ENCODE peak calls at places on chromosomes 11 and 22, in four cellular contexts. One of them, this sample, is unnamed.

GRCh38 chr11:94544832-94545640 is 1.3 kb downstream of the FUT4 start:
- DNase-seq in HCT116: no peak
- DNase-seq in K562: no peak
- DNase-seq in HepG2: no peak
- DNase-seq in this sample: no peak

GRCh38 chr11:57197762-57198161 is 16.0 kb downstream of the LRRC55 start:
- DNase-seq in HCT116: no peak
- DNase-seq in K562: no peak
- DNase-seq in HepG2: no peak
- DNase-seq in this sample: no peak

GRCh38 chr11:69950120-69950519 is 128.0 kb upstream of the ANO1 start:
- DNase-seq in HCT116: peak
- DNase-seq in K562: peak
- DNase-seq in HepG2: peak
- DNase-seq in this sample: no peak

GRCh38 chr22:46803031-46803880 is 40.8 kb downstream of the TBC1D22A start:
- DNase-seq in HCT116: peak
- DNase-seq in K562: peak
- DNase-seq in HepG2: peak
- DNase-seq in this sample: peak

GRCh38 chr22:45772726-45773125 is 101.1 kb downstream of the ATXN10 start:
- DNase-seq in HCT116: no peak
- DNase-seq in K562: no peak
- DNase-seq in HepG2: no peak
- DNase-seq in this sample: no peak

GRCh38 chr22:35308480-35308945 is 8.8 kb downstream of the TOM1 start:
- DNase-seq in HCT116: no peak
- DNase-seq in K562: no peak
- DNase-seq in HepG2: no peak
- DNase-seq in this sample: no peak

GRCh38 chr11:59097113-59097708 is 9.8 kb upstream of the FAM111B start:
- DNase-seq in HCT116: peak
- DNase-seq in K562: peak
- DNase-seq in HepG2: peak
- DNase-seq in this sample: no peak

GRCh38 chr22:44396021-44396726 is 83.4 kb upstream of the SHISAL1 start:
- DNase-seq in HCT116: no peak
- DNase-seq in K562: no peak
- DNase-seq in HepG2: no peak
- DNase-seq in this sample: no peak

GRCh38 chr22:32050678-32051515 is 7.8 kb downstream of the SLC5A1 start:
- DNase-seq in HCT116: peak
- DNase-seq in K562: peak
- DNase-seq in HepG2: peak
- DNase-seq in this sample: peak
- TF ChIP-seq POLR2AphosphoS5 in HCT116: peak
- TF ChIP-seq POLR2AphosphoS5 in K562: no peak
- TF ChIP-seq POLR2AphosphoS5 in HepG2: no peak
- TF ChIP-seq POLR2AphosphoS5 in this sample: no peak

GRCh38 chr22:17084554-17085276 is at the start of gene IL17RA:
- DNase-seq in HCT116: peak
- DNase-seq in K562: peak
- DNase-seq in HepG2: peak
- DNase-seq in this sample: peak
- TF ChIP-seq TCF7L2 in HCT116: no peak
- TF ChIP-seq TCF7L2 in K562: no peak
- TF ChIP-seq TCF7L2 in HepG2: no peak
- TF ChIP-seq TCF7L2 in this sample: no peak

GRCh38 chr22:37186997-37187522 is 987 bp downstream of the C1QTNF6 start:
- DNase-seq in HCT116: no peak
- DNase-seq in K562: no peak
- DNase-seq in HepG2: no peak
- DNase-seq in this sample: no peak

GRCh38 chr22:37187552-37187890 is 526 bp downstream of the C1QTNF6 start:
- DNase-seq in HCT116: no peak
- DNase-seq in K562: no peak
- DNase-seq in HepG2: no peak
- DNase-seq in this sample: no peak

GRCh38 chr22:37186228-37186996 is 1.6 kb downstream of the C1QTNF6 start:
- DNase-seq in HCT116: peak
- DNase-seq in K562: peak
- DNase-seq in HepG2: peak
- DNase-seq in this sample: no peak

GRCh38 chr22:37189011-37189466 is 992 bp upstream of the C1QTNF6 start:
- DNase-seq in HCT116: peak
- DNase-seq in K562: no peak
- DNase-seq in HepG2: no peak
- DNase-seq in this sample: no peak

DNA sequence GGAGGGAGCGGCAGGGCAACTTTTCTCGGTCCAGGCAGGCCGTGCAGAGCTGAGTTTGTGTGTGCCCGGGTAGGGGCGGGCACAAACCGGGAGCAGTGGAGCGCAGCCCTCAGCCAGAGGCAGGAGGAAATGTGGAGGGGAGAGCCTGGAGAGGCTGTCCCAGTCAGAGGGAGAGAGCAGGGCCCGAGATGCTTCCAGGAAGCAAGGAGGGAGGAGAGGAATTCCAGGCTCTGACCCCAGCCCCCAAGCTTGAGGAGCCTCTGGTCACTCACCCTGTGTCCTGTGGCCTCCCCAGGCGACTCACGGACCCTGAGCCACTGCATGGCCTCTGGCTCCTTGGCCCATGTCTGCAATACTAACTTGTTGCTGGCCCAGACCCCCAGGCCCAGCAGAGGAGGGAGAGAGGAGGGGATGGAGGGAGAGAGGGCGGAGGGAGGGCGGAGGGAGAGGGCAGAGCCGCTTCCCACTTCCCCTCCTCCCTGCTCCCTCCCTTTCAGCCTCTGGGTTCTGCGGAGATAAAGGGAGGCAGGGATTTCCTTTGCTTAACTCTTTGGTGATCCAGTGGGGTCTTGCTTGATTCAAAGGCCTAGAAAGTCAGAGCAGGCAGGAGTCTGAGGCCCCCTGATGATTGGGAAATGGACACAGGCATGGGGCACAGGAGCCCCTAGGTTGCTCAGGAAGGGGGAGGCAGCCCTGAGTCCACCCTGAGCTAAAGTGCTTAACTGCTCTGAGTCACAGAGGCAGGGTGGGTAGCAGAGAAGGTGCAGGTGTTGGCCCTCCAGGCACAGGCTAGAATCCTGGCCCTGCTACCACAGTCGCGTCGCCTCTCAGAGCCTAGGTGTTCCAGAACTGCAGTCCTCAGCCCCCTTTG is at the start of gene C1QTNF6:
- DNase-seq in HCT116: no peak
- DNase-seq in K562: no peak
- DNase-seq in HepG2: no peak
- DNase-seq in this sample: no peak
- TF ChIP-seq POLR2AphosphoS5 in HCT116: peak
- TF ChIP-seq POLR2AphosphoS5 in K562: no peak
- TF ChIP-seq POLR2AphosphoS5 in HepG2: no peak
- TF ChIP-seq POLR2AphosphoS5 in this sample: peak

DNA sequence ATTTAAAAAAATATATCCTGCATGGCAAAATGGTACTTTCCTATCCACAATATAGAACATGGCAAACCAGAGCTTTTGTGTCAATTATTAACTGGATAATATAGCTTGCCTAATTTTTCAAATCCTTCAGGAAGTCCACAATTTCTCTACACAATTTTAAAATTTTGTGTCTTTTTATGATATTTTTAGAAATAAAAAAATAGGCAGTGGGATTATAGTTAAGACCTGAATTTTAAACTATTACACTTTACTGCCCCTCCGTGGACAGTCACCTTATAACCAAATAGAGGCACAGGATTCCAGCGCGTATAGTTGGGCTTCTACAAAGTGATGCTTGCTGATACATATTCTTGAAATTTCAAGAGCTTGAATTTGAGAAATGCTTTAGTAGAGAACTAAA is 2.1 kb upstream of the DMC1 start:
- DNase-seq in HCT116: peak
- DNase-seq in K562: peak
- DNase-seq in HepG2: peak
- DNase-seq in this sample: no peak
- TF ChIP-seq TCF7L2 in HCT116: no peak
- TF ChIP-seq TCF7L2 in K562: no peak
- TF ChIP-seq TCF7L2 in HepG2: no peak
- TF ChIP-seq TCF7L2 in this sample: no peak

DNA sequence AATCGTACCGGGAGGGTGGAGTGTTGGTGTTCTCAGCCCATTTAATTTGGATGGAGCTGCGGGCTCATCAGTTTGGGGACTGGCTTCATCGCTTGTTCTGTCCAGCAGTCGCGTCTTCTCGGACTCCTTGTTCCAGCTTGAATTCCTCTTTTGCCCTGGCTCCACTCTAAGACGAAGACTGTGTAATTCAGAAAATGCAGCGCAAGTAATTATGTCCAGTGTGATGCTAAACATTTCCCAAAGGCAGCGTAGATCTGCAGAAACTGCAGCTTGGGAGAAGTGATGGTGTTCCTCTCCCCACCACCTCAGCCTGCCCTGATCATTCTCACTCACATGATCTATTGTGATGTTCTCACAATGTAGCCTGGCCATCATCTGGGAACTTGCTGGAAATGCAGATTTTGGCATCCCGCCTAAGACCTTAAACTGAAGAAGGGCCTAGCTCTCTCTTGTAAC is 666 bp downstream of the SLC25A18 start:
- DNase-seq in HCT116: no peak
- DNase-seq in K562: no peak
- DNase-seq in HepG2: no peak
- DNase-seq in this sample: no peak
- TF ChIP-seq POLR2AphosphoS5 in HCT116: no peak
- TF ChIP-seq POLR2AphosphoS5 in K562: no peak
- TF ChIP-seq POLR2AphosphoS5 in HepG2: no peak
- TF ChIP-seq POLR2AphosphoS5 in this sample: no peak

GRCh38 chr11:36557991-36558390 is 9.8 kb upstream of the RAG1 start:
- DNase-seq in HCT116: no peak
- DNase-seq in K562: no peak
- DNase-seq in HepG2: no peak
- DNase-seq in this sample: no peak
- TF ChIP-seq TCF7L2 in HCT116: no peak
- TF ChIP-seq TCF7L2 in K562: no peak
- TF ChIP-seq TCF7L2 in HepG2: no peak
- TF ChIP-seq TCF7L2 in this sample: no peak

DNA sequence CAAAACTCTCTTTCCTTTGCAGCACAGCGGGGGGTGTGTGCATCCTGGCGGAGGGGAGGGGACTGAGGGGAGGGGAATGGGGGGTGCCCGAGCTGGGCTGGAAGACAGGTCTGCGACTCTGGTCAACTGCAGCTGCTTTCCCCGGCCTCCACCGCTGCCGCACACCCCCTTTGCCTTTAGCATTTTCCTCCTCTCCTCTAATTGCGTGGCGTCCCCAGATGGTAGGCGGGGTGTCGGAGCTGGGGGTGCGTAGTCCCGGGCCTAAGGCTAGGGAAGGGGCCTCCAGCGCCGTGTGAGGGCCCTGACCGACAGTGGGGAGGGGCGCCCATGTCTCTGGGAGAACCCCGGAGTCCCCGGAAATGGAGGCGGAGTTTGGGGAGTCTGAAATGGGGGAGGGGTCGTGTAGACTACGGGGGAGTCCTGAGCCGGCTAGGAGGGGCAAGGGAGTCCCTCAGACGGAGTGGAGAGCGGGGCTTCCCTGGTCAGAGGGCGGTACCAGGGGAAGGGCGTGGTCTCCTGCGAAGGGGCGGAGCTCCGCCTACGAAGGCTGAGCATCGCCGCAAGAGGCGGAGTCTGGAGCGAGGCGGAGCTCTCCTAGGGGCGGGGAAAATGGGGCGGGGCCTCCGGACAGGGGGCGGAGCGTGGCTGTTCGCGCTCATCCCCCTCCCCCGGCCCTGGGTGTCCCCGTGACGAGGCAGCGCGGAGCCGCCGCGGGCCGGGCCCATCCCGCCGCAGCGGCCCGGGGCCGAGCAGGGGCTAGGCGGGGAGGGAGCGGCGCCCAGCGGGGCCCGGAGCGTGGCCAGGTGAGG is at the start of gene PELI3:
- DNase-seq in HCT116: peak
- DNase-seq in K562: peak
- DNase-seq in HepG2: peak
- DNase-seq in this sample: no peak
- TF ChIP-seq POLR2AphosphoS5 in HCT116: peak
- TF ChIP-seq POLR2AphosphoS5 in K562: peak
- TF ChIP-seq POLR2AphosphoS5 in HepG2: peak
- TF ChIP-seq POLR2AphosphoS5 in this sample: peak